ENCODE peak calls at places on chromosomes 12 and 14, in four cellular contexts. J is A549, M is ovary, O is RWPE1. N is an unnamed sample.

GRCh38 chr14:72142328-72142727 is 210.1 kb downstream of the RGS6 start:
- DNase-seq in M (no peak), O (no peak), J (no peak), N (peak)

GRCh38 chr12:76863005-76863670 is 15.7 kb downstream of the CSRP2 start:
- DNase-seq in O (no peak), J (no peak), M (no peak), N (no peak)

GRCh38 chr12:69476276-69477017 is 6.3 kb downstream of the FRS2 start:
- DNase-seq in O (no peak), M (no peak), J (no peak), N (no peak)

GRCh38 chr14:85987292-85987691 is 457.3 kb downstream of the FLRT2 start:
- DNase-seq in M (no peak), O (no peak), J (no peak), N (no peak)

GRCh38 chr12:89750821-89751227 is 42.2 kb upstream of the ATP2B1 start:
- DNase-seq in J (no peak), O (no peak), M (no peak), N (no peak)

GRCh38 chr12:121364657-121365265 is 12.6 kb upstream of the ANAPC5 start:
- DNase-seq in M (no peak), J (no peak), O (no peak), N (no peak)

GRCh38 chr14:68444449-68445168 is 348.3 kb downstream of the ZFP36L1 start:
- DNase-seq in M (no peak), O (no peak), J (no peak), N (no peak)

GRCh38 chr12:2359725-2360629 is 307.2 kb downstream of the CACNA1C start:
- DNase-seq in O (no peak), M (no peak), J (no peak), N (no peak)

GRCh38 chr12:6460751-6461371 is 9.0 kb downstream of the TAPBPL start:
- DNase-seq in J (no peak), O (no peak), M (no peak), N (no peak)

GRCh38 chr12:45343269-45344051 is 127.6 kb downstream of the ANO6 start:
- DNase-seq in M (no peak), J (no peak), O (peak), N (no peak)

GRCh38 chr14:102605026-102605425 is 12.6 kb downstream of the RCOR1 start:
- DNase-seq in O (peak), M (no peak), J (no peak), N (no peak)

GRCh38 chr12:130263996-130264395 is 73.7 kb upstream of the PIWIL1 start:
- DNase-seq in O (no peak), M (no peak), J (no peak), N (no peak)

GRCh38 chr12:130263025-130263424 is 74.7 kb upstream of the PIWIL1 start:
- DNase-seq in O (no peak), M (no peak), J (no peak), N (no peak)

DNA sequence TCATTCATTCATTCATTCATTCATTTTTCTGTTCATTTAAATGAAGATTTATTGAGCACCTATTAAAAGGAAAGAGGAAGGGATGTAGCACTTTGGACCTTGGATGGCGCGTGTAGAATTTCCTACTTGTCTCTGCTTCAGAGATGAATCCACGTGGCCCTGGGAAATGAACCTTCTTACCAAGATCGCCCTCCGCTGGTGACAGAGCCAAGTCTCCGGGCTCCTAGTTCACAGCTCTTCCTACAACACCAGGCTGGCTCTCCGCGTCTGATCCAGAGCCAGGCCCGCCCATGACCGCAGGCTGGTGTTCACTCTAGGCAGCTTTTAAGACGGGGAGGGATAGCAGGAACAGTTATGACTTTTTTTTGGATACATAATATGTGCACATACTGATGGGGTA is 70.9 kb upstream of the PIWIL1 start:
- DNase-seq in M (no peak), O (no peak), J (peak), N (peak)
- TF ChIP-seq CTCF in M (no peak), O (no peak), J (no peak), N (peak)

GRCh38 chr14:22336031-22336430 is 253.0 kb downstream of the DAD1 start:
- DNase-seq in O (no peak), J (no peak), M (no peak), N (no peak)

GRCh38 chr14:22337938-22338337 is 251.1 kb downstream of the DAD1 start:
- DNase-seq in M (no peak), J (no peak), O (no peak), N (no peak)

GRCh38 chr14:22339277-22339676 is 249.7 kb downstream of the DAD1 start:
- DNase-seq in M (peak), O (no peak), J (no peak), N (no peak)

GRCh38 chr14:22334627-22335026 is 254.4 kb downstream of the DAD1 start:
- DNase-seq in M (no peak), O (no peak), J (peak), N (no peak)

DNA sequence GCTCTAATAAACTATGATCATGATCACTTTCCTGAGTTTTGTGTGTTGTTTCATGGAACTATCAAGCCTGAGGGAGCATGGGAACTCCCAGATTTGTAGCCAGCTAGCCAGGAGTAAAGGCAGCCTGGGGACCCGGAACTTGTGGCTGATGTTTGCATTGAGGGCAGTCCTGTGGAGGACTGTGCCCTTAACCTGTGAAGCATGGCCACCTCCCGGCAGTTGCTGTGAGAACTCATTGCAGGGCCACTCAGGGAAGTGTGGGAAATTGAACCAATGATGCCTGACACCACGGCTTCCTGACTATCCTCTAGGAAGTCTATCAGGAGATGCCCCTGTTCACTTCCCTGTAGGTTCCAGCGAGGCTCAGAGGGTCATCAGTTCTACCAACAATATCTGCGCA is 250.6 kb downstream of the DAD1 start:
- DNase-seq in O (no peak), J (no peak), M (no peak), N (peak)
- TF ChIP-seq CTCF in O (no peak), J (no peak), M (no peak), N (no peak)

GRCh38 chr12:124856842-124857178 is 6.9 kb downstream of the SCARB1 start:
- DNase-seq in J (no peak), O (no peak), M (no peak), N (no peak)

GRCh38 chr12:124854637-124855184 is 9.0 kb downstream of the SCARB1 start:
- DNase-seq in J (no peak), O (no peak), M (peak), N (no peak)

GRCh38 chr12:124855275-124855957 is 8.2 kb downstream of the SCARB1 start:
- DNase-seq in J (no peak), M (peak), O (no peak), N (no peak)

GRCh38 chr12:124857921-124858461 is 5.7 kb downstream of the SCARB1 start:
- DNase-seq in J (no peak), O (no peak), M (no peak), N (no peak)

DNA sequence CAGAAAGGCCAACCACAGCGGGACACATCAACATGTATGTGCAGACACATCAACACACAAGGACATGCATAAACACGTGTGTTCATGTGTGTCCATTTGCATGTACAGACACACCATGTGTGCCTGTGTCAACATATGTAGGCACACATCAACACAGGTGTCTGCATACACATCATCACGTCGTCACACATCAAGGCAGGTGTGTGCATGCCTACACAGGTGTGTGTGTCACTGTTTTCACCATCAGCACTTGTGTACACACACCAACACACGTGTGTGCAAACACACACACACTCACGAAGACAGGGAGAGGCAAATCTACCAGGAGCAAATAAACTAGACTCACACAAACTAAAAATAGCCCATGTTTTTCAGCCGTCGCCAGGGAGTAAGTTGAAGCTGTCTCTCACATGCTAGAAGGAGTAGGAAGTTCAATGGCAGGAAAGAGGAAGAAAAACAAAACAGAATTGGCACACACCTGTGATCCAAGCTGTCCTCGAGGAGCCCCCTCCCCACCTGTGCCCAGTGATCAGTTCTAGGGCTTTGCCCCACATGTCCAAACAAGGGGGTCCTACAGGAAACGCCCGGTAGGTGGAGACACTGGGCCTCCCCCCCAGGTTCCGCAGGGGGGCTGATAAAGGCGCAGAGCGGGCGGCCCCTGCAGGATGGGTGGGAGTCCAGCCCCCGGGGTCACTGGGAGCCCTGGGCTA is 7.4 kb downstream of the SCARB1 start:
- DNase-seq in J (no peak), O (no peak), M (peak), N (no peak)
- TF ChIP-seq CTCF in J (no peak), O (no peak), M (peak), N (no peak)

DNA sequence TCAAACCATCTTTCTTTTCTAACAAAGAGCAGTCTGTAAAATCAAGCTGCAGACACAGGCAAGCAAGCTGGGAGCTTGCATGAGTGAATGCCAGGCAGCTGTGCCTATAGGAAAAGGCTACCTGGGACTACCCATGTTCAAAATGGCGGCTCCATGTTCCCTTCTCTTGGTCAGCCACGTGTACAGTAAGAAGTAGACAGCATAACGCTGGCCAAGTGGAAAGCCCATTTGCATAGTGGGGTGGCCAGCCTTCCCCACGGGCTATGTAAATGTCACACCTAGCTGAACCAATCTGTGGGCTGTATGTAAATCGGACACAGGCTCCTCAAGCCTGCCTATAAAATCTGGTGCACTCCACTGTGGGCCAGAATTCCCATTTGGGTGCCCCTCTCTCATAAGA is 117.1 kb downstream of the SYT10 start:
- DNase-seq in M (no peak), O (no peak), J (peak), N (no peak)
- TF ChIP-seq CTCF in M (no peak), O (no peak), J (no peak), N (no peak)

DNA sequence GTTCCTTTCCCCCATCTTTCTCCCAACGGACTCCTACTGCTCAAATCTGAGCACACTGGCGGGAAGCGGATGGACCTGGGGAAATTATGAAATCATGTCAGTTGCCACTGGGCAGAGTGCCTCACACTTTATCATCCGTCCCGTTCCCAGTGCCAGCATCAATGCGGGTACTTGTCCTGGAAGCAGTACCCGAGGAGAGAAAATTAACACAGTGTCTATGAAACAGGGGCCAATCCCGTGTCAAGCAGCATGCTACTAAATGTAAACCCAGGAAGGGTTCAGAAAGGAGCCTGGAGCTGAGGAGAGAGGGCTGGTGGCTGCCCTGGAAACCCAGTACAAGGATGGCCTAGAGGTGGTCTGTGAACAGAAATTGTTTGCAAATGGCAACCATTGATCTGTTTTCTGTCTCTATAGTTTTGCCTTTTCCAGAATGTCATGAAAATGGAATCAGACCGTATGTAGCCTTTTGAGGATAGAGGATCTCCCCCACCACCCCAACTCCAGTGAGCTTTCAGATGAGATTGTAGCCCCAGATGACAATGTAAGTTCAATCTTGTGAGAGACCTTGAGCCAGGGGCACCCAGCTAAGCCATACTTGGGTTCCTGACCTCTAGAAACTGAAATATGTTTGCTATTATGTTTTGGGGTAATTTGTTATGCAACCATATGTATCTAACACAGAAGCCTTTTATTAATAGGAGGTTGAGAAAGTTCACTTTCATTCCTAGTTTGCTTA is 948 bp upstream of the CDKL1 start:
- DNase-seq in J (peak), O (peak), M (no peak), N (no peak)
- TF ChIP-seq CTCF in J (no peak), O (no peak), M (no peak), N (no peak)

GRCh38 chr14:96205994-96206392 is 1.4 kb downstream of the BDKRB2 start:
- DNase-seq in O (no peak), J (no peak), M (no peak), N (no peak)

GRCh38 chr14:96203635-96204034 is 1.0 kb upstream of the BDKRB2 start:
- DNase-seq in M (no peak), J (no peak), O (peak), N (no peak)

GRCh38 chr14:96206461-96206860 is 1.8 kb downstream of the BDKRB2 start:
- DNase-seq in O (peak), M (no peak), J (no peak), N (no peak)

GRCh38 chr14:96204151-96205058 is at the start of gene BDKRB2:
- DNase-seq in J (peak), M (peak), O (peak), N (peak)

GRCh38 chr14:96205059-96205993 is 687 bp downstream of the BDKRB2 start:
- DNase-seq in O (peak), J (no peak), M (no peak), N (no peak)
- TF ChIP-seq CTCF in O (no peak), J (no peak), M (no peak), N (no peak)

N was measured in nephron progenitor cell.